ENCODE peak calls at places on chromosomes 12 and 14, in eight cellular contexts. S is transverse colon, Y is tibial nerve, B is fibroblast of villous mesenchyme, L is tibial artery, X is PC-3, V is psoas muscle, J is A549. Q is an unnamed sample.

GRCh38 chr12:124332900-124333299 is 38.0 kb downstream of the RFLNA start:
- DNase-seq in S (no peak), Y (no peak), B (no peak), L (no peak), X (no peak), V (no peak), J (no peak), Q (no peak)

GRCh38 chr14:57889245-57889644 is 23.4 kb upstream of the SLC35F4 start:
- DNase-seq in S (no peak), Y (no peak), B (no peak), L (peak), X (peak), V (no peak), J (no peak), Q (peak)

GRCh38 chr12:28292699-28293098 is 102.4 kb downstream of the CCDC91 start:
- DNase-seq in S (no peak), Y (no peak), B (no peak), L (no peak), X (peak), V (no peak), J (no peak), Q (no peak)

GRCh38 chr14:54565236-54566151 is 1.4 kb upstream of the SAMD4A start:
- DNase-seq in S (peak), Y (peak), B (peak), L (peak), X (peak), V (peak), J (peak), Q (peak)

GRCh38 chr14:81831128-81831815 is 297.6 kb upstream of the SEL1L start:
- DNase-seq in S (no peak), Y (peak), B (no peak), L (peak), X (no peak), V (peak), J (no peak), Q (peak)

GRCh38 chr12:121059031-121059898 is 20.2 kb upstream of the OASL start:
- DNase-seq in S (no peak), Y (no peak), B (no peak), L (no peak), X (no peak), V (no peak), J (no peak), Q (no peak)

GRCh38 chr12:41899577-41899976 is 245.1 kb downstream of the GXYLT1 start:
- DNase-seq in S (no peak), Y (no peak), B (no peak), L (no peak), X (no peak), V (no peak), J (no peak), Q (no peak)

GRCh38 chr14:49962616-49963015 is 69.7 kb downstream of the ARF6 start:
- DNase-seq in S (peak), Y (no peak), B (no peak), L (no peak), X (peak), V (no peak), J (no peak), Q (no peak)

GRCh38 chr14:29016050-29016900 is 249.7 kb downstream of the FOXG1 start:
- DNase-seq in S (no peak), Y (no peak), B (peak), L (no peak), X (peak), V (peak), J (no peak), Q (peak)

GRCh38 chr14:102020058-102020971 is 55.9 kb downstream of the DYNC1H1 start:
- DNase-seq in S (no peak), Y (no peak), B (peak), L (no peak), X (peak), V (no peak), J (no peak), Q (peak)

GRCh38 chr14:54425068-54425467 is 16.1 kb downstream of the CNIH1 start:
- DNase-seq in S (no peak), Y (no peak), B (peak), L (no peak), X (no peak), V (no peak), J (no peak), Q (no peak)

GRCh38 chr12:131615316-131616053 is 95.4 kb upstream of the SFSWAP start:
- DNase-seq in S (no peak), Y (no peak), B (no peak), L (no peak), X (no peak), V (no peak), J (no peak), Q (no peak)

GRCh38 chr12:91680864-91681263 is 464.8 kb downstream of the BTG1 start:
- DNase-seq in S (no peak), Y (no peak), B (no peak), L (no peak), X (no peak), V (no peak), J (no peak), Q (no peak)

GRCh38 chr14:40417777-40418401 is 985.7 kb upstream of the FBXO33 start:
- DNase-seq in S (no peak), Y (no peak), B (no peak), L (no peak), X (peak), V (no peak), J (peak), Q (peak)

GRCh38 chr14:62691613-62692489 is 353.4 kb downstream of the KCNH5 start:
- DNase-seq in S (no peak), Y (no peak), B (peak), L (no peak), X (peak), V (no peak), J (peak), Q (peak)

GRCh38 chr14:80491131-80491530 is 279.8 kb upstream of the DIO2 start:
- DNase-seq in S (peak), Y (peak), B (peak), L (peak), X (no peak), V (peak), J (no peak), Q (peak)

GRCh38 chr14:80491562-80492139 is 280.3 kb upstream of the DIO2 start:
- DNase-seq in S (no peak), Y (no peak), B (no peak), L (no peak), X (no peak), V (no peak), J (no peak), Q (peak)

GRCh38 chr14:80496090-80496489 is 284.8 kb upstream of the DIO2 start:
- DNase-seq in S (no peak), Y (no peak), B (no peak), L (no peak), X (no peak), V (no peak), J (no peak), Q (no peak)

GRCh38 chr14:80494769-80495168 is 283.5 kb upstream of the DIO2 start:
- DNase-seq in S (no peak), Y (no peak), B (no peak), L (no peak), X (no peak), V (no peak), J (no peak), Q (no peak)

DNA sequence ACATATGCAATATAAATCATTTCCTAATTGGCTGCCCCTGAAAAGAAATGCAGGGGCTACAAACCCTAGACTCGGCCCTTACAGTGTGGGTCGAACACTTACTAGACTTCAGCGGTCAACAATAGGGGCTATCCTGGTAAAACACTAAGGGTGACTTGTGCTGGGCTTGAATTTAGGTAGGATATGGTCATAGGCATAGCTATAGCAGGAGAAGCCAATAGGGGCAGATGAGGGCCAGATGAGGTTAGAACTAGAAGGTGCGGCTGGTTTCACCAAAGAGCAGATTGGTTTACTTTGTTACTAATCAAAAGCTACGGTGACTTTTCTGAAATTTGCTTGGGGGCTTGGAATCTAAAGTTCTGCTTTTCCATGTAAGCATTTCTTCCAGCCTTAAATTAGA is 282.3 kb upstream of the DIO2 start:
- DNase-seq in S (no peak), Y (no peak), B (no peak), L (no peak), X (no peak), V (no peak), J (no peak), Q (no peak)
- TF ChIP-seq CTCF in S (no peak), Y (no peak), B (no peak), L (no peak), X (no peak), V (no peak), J (no peak), Q (no peak)

GRCh38 chr12:104480012-104480411 is 23.3 kb downstream of the CHST11 start:
- DNase-seq in S (no peak), Y (no peak), B (no peak), L (no peak), X (no peak), V (no peak), J (no peak), Q (no peak)

GRCh38 chr12:104478396-104479140 is 21.8 kb downstream of the CHST11 start:
- DNase-seq in S (peak), Y (no peak), B (peak), L (no peak), X (no peak), V (no peak), J (no peak), Q (peak)

GRCh38 chr12:104475269-104475668 is 18.5 kb downstream of the CHST11 start:
- DNase-seq in S (no peak), Y (no peak), B (no peak), L (no peak), X (no peak), V (no peak), J (no peak), Q (no peak)

GRCh38 chr12:104479141-104479662 is 22.5 kb downstream of the CHST11 start:
- DNase-seq in S (no peak), Y (no peak), B (no peak), L (no peak), X (no peak), V (no peak), J (no peak), Q (no peak)

DNA sequence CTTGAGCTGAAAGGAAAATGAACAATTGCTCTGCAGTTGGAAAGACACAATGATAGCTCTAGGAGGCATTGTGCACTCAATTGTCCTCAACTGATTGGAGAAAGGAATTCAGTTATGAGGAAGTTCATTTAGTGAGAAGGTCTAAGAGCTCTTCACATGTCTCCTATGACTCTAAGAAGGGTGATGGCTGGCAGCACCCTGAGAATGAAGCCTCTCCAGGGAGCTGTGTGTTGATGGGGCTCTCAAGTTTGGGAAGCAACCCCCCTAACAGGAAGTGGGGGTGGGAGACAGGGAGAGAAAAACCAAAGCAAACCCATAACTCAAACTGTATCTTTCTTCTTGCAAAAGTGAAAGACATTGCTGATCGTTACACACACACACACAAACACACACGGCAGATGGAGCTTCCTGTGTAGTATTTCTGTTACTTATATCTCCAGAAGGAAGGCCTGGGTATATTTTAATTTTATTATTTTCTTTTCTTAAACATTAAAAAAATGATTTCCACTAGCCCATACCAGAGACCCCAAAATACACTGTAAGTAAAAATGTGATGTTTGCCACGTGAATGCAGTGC is 21.2 kb downstream of the CHST11 start:
- DNase-seq in S (no peak), Y (no peak), B (no peak), L (no peak), X (no peak), V (no peak), J (no peak), Q (no peak)
- H3K4me3 ChIP-seq in S (no peak), Y (no peak), B (no peak), L (no peak), X (no peak), V (no peak), J (no peak), Q (no peak)

DNA sequence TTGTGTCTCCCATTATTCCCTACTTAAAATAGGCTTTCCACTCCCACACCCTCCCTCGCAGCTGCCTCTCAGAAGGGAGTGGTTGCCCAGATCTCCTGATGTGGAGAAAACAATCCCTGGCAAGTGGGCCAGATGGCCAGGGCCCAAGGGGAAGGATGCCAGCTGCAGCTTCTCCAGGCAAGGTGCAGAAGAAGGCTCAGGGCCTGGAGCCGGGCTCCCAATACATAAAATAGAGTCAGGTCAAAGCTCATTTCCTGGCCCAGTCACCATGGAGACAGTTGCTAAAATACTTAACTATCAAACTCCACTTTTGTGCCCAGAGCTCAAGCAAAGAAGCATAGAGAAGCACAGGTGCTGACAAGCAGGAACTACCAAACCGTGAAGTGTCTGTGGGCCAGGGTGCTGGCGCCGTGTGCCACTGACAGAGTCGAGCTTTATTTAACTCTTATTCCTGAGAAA is 45.7 kb upstream of the ITPR2 start:
- DNase-seq in S (peak), Y (peak), B (peak), L (peak), X (no peak), V (peak), J (no peak), Q (peak)
- TF ChIP-seq CTCF in S (no peak), Y (no peak), B (no peak), L (no peak), X (no peak), V (no peak), J (no peak), Q (no peak)

GRCh38 chr12:6426882-6427671 is 17.7 kb upstream of the CD27 start:
- DNase-seq in S (peak), Y (no peak), B (no peak), L (no peak), X (no peak), V (no peak), J (no peak), Q (no peak)

GRCh38 chr12:6432991-6433390 is 11.8 kb upstream of the CD27 start:
- DNase-seq in S (no peak), Y (no peak), B (no peak), L (no peak), X (no peak), V (no peak), J (no peak), Q (no peak)

GRCh38 chr12:6428326-6428725 is 16.4 kb upstream of the CD27 start:
- DNase-seq in S (no peak), Y (no peak), B (no peak), L (no peak), X (no peak), V (no peak), J (no peak), Q (no peak)

GRCh38 chr12:6430990-6431353 is 13.8 kb upstream of the CD27 start:
- DNase-seq in S (no peak), Y (no peak), B (no peak), L (no peak), X (no peak), V (no peak), J (no peak), Q (no peak)

GRCh38 chr12:6430124-6430989 is 14.4 kb upstream of the CD27 start:
- DNase-seq in S (peak), Y (peak), B (peak), L (peak), X (peak), V (peak), J (peak), Q (peak)
- H3K4me3 ChIP-seq in S (no peak), Y (peak), B (peak), L (peak), X (peak), V (peak), J (no peak), Q (peak)

Q was measured in cardiac fibroblast.